ENCODE peak calls at places on chromosome 11, in nine cellular contexts. N is PC-3; Y is fibroblast of the aortic adventitia; S is fibroblast of lung; A is RWPE2; K is dorsolateral prefrontal cortex; O is cardiac fibroblast; L is CD8-positive, alpha-beta T cell; J is astrocyte of the spinal cord. E is an unnamed sample.

GRCh38 chr11:34234086-34234740 is 123.6 kb downstream of the ABTB2 start:
- DNase-seq in O (peak), K (no peak), S (no peak), N (peak), A (no peak), Y (peak), L (peak), J (peak), E (no peak)

GRCh38 chr11:125621995-125622394 is 3.0 kb upstream of the CHEK1 start:
- DNase-seq in Y (peak), O (peak), K (no peak), S (peak), A (no peak), L (no peak), N (peak), J (peak), E (no peak)

GRCh38 chr11:130648601-130649000 is 200.2 kb downstream of the ADAMTS15 start:
- DNase-seq in K (no peak), Y (no peak), A (no peak), N (no peak), J (no peak), L (no peak), S (no peak), O (no peak), E (no peak)

GRCh38 chr11:124075841-124076571 is 34.9 kb upstream of the OR10G7 start:
- DNase-seq in K (peak), Y (no peak), J (no peak), O (no peak), S (no peak), N (no peak), A (no peak), L (no peak), E (no peak)

GRCh38 chr11:36399745-36400144 is 103.7 kb downstream of the PRR5L start:
- DNase-seq in A (no peak), K (no peak), N (no peak), O (no peak), Y (no peak), J (no peak), L (no peak), S (no peak), E (no peak)

GRCh38 chr11:7600205-7600775 is 73.0 kb downstream of the CYB5R2 start:
- DNase-seq in O (peak), N (peak), Y (peak), L (no peak), J (no peak), K (peak), A (peak), S (peak), E (no peak)

GRCh38 chr11:76051937-76052336 is 154.4 kb downstream of the WNT11 start:
- DNase-seq in O (no peak), Y (no peak), S (no peak), K (no peak), L (no peak), A (no peak), N (no peak), J (no peak), E (no peak)

GRCh38 chr11:45145421-45146071 is 893 bp upstream of the PRDM11 start:
- DNase-seq in K (no peak), Y (peak), N (no peak), L (no peak), J (peak), O (peak), S (peak), A (no peak), E (no peak)

GRCh38 chr11:12102588-12103410 is 7.6 kb upstream of the MICAL2 start:
- DNase-seq in O (no peak), J (no peak), K (no peak), N (peak), Y (no peak), S (no peak), A (no peak), L (no peak), E (no peak)
- TF ChIP-seq CTCF in O (peak), J (peak), K (no peak), N (peak), Y (no peak), S (no peak), A (peak), L (no peak), E (peak)

DNA sequence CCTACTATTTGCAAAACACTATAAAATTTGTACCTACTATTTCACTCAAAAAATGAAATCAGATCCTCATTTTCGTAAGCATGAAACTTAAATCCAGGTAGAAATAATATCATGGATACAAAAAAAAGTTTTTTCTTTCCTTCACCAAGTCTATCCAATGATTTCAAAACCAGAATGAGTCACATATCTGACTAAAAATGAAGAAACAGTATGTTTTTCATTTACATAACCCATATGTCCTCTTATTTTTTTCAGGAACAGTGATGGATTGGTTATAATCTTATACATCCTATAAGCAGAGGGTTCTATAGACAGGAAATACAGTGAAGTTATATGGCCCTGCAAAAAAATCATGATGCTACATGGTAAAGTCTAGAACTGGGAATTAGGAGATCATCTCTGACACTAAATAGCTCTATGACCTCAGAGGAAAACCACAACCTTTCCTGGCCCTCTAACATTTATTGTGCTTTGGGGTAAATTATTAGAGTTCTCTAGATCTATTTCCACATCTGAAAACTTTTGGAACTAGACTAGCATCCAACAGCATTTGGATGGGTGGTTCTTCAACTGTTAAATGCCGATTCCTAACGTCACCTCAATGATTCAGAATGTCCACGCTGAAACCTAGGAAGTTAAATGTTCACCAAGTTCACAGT is 10.9 kb downstream of the MTMR2 start:
- DNase-seq in S (peak), J (peak), Y (peak), A (no peak), N (peak), K (no peak), L (no peak), O (peak), E (no peak)
- H3K4me3 ChIP-seq in S (no peak), J (no peak), Y (no peak), A (no peak), N (no peak), K (no peak), L (no peak), O (no peak), E (no peak)

GRCh38 chr11:13535819-13536218 is 40.0 kb upstream of the PTH start:
- DNase-seq in A (no peak), Y (no peak), S (no peak), O (peak), J (no peak), N (peak), K (no peak), L (no peak), E (peak)
- TF ChIP-seq CTCF in A (peak), Y (no peak), S (no peak), O (no peak), J (no peak), N (no peak), K (no peak), L (no peak), E (peak)

GRCh38 chr11:13183094-13183825 is 94.3 kb upstream of the BMAL1 start:
- DNase-seq in Y (peak), O (peak), N (peak), K (no peak), S (peak), J (peak), L (no peak), A (no peak), E (peak)

GRCh38 chr11:13189561-13190435 is 87.8 kb upstream of the BMAL1 start:
- DNase-seq in N (no peak), O (no peak), A (no peak), Y (peak), S (no peak), K (no peak), L (no peak), J (peak), E (no peak)

GRCh38 chr11:13188179-13188578 is 89.4 kb upstream of the BMAL1 start:
- DNase-seq in O (no peak), L (no peak), K (no peak), Y (no peak), A (no peak), N (no peak), S (no peak), J (no peak), E (no peak)

GRCh38 chr11:13184295-13184794 is 93.2 kb upstream of the BMAL1 start:
- DNase-seq in S (no peak), N (no peak), L (no peak), K (no peak), Y (peak), A (no peak), J (no peak), O (no peak), E (no peak)

DNA sequence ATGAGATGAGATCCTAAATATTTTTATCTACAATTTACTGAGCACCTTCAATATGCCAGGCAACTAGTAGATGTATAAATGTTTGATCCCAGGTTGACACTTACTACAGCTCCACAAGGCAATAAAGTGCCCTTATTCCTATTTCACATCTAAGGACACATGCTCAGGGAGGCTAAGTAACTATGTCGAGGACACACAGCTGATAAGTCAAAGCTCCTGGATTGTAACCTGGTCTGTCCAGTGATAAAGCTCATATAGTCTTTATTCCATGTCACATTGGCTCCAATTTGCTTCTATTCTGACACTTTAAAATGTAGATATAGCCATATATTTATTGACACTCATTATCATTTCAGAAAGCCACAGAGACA is 93.8 kb upstream of the BMAL1 start:
- DNase-seq in L (no peak), Y (no peak), N (no peak), S (no peak), K (no peak), A (no peak), J (no peak), O (no peak), E (no peak)
- H3K4me3 ChIP-seq in L (no peak), Y (no peak), N (no peak), S (no peak), K (peak), A (no peak), J (no peak), O (no peak), E (no peak)